ENCODE peak calls at places on chromosomes 4 and X, in eight cellular contexts. A, Z, H, U, B, C, G and S are unnamed samples.

GRCh38 chr4:182280439-182281111 is 37.4 kb downstream of the TENM3 start:
- DNase-seq in A (no peak), Z (no peak), H (no peak), U (no peak), B (no peak), C (no peak), G (no peak), S (no peak)

GRCh38 chr4:64756016-64756415 is 346.8 kb upstream of the TECRL start:
- DNase-seq in A (no peak), Z (no peak), H (no peak), U (no peak), B (no peak), C (no peak), G (no peak), S (no peak)

GRCh38 chr4:16264798-16265197 is 38.5 kb upstream of the TAPT1 start:
- DNase-seq in A (no peak), Z (no peak), H (no peak), U (no peak), B (no peak), C (peak; percentile 35), G (no peak), S (no peak)

GRCh38 chrX:71895607-71896006 is 15.0 kb upstream of the NHSL2 start:
- DNase-seq in A (no peak), Z (no peak), H (no peak), U (no peak), B (no peak), C (no peak), G (no peak), S (no peak)

GRCh38 chrX:78712381-78712780 is 35.1 kb upstream of the LPAR4 start:
- DNase-seq in A (no peak), Z (no peak), H (no peak), U (no peak), B (no peak), C (no peak), G (no peak), S (no peak)

GRCh38 chr4:151717909-151718613 is 42.7 kb downstream of the GATB start:
- DNase-seq in A (no peak), Z (no peak), H (no peak), U (no peak), B (no peak), C (no peak), G (no peak), S (no peak)

GRCh38 chr4:186128842-186129241 is 24.3 kb downstream of the FAM149A start:
- DNase-seq in A (no peak), Z (no peak), H (no peak), U (no peak), B (no peak), C (no peak), G (no peak), S (no peak)

GRCh38 chr4:8113611-8114343 is 44.8 kb downstream of the ABLIM2 start:
- DNase-seq in A (no peak), Z (no peak), H (no peak), U (no peak), B (no peak), C (no peak), G (no peak), S (peak; percentile 71)

GRCh38 chrX:68249904-68250303 is 183.4 kb downstream of the OPHN1 start:
- DNase-seq in A (no peak), Z (no peak), H (no peak), U (no peak), B (no peak), C (no peak), G (no peak), S (no peak)

GRCh38 chr4:90715242-90715641 is 588.0 kb downstream of the CCSER1 start:
- DNase-seq in A (no peak), Z (no peak), H (no peak), U (no peak), B (no peak), C (no peak), G (no peak), S (no peak)

GRCh38 chr4:113584407-113585150 is 177.0 kb downstream of the CAMK2D start:
- DNase-seq in A (peak; percentile 40), Z (no peak), H (no peak), U (no peak), B (no peak), C (peak; percentile 63), G (no peak), S (no peak)

GRCh38 chr4:137519406-137519805 is 12.9 kb downstream of the PCDH18 start:
- DNase-seq in A (no peak), Z (no peak), H (no peak), U (no peak), B (no peak), C (no peak), G (no peak), S (no peak)

GRCh38 chrX:53287493-53288138 is 6.2 kb upstream of the IQSEC2 start:
- DNase-seq in A (no peak), Z (peak; percentile 79), H (peak; percentile 17), U (peak; percentile 43), B (peak; percentile 84), C (peak; percentile 22), G (no peak), S (peak; percentile 81)

GRCh38 chrX:120560405-120560841 is 339 bp downstream of the CUL4B start:
- DNase-seq in A (no peak), Z (no peak), H (peak; percentile 20), U (peak; percentile 36), B (peak; percentile 67), C (no peak), G (no peak), S (peak; percentile 76)

GRCh38 chr4:89928867-89929266 is 34.2 kb downstream of the MMRN1 start:
- DNase-seq in A (no peak), Z (no peak), H (no peak), U (no peak), B (no peak), C (no peak), G (no peak), S (no peak)

GRCh38 chr4:15423285-15423711 is 4.5 kb upstream of the C1QTNF7 start:
- DNase-seq in A (no peak), Z (no peak), H (no peak), U (no peak), B (no peak), C (no peak), G (no peak), S (no peak)

GRCh38 chr4:128517739-128518510 is 230.3 kb upstream of the PGRMC2 start:
- DNase-seq in A (peak; percentile 70), Z (no peak), H (no peak), U (peak; percentile 44), B (peak; percentile 82), C (peak; percentile 56), G (peak; percentile 41), S (no peak)

GRCh38 chrX:40167240-40168182 is 69.8 kb upstream of the BCOR start:
- DNase-seq in A (peak; percentile 16), Z (no peak), H (no peak), U (no peak), B (peak; percentile 84), C (no peak), G (no peak), S (peak; percentile 80)

GRCh38 chrX:137166591-137166990 is 132.8 kb upstream of the GPR101 start:
- DNase-seq in A (peak; percentile 15), Z (no peak), H (no peak), U (peak; percentile 42), B (no peak), C (no peak), G (no peak), S (no peak)

GRCh38 chrX:103396186-103396585 is 19.8 kb downstream of the BEX3 start:
- DNase-seq in A (no peak), Z (no peak), H (no peak), U (no peak), B (no peak), C (no peak), G (no peak), S (no peak)

GRCh38 chr4:7632341-7632740 is 197.6 kb upstream of the PSAPL1 start:
- DNase-seq in A (no peak), Z (no peak), H (no peak), U (no peak), B (no peak), C (no peak), G (no peak), S (no peak)

GRCh38 chrX:69136546-69137331 is 28.5 kb downstream of the PJA1 start:
- DNase-seq in A (peak; percentile 15), Z (no peak), H (no peak), U (no peak), B (peak; percentile 68), C (no peak), G (no peak), S (peak; percentile 67)

GRCh38 chr4:24912252-24913098 is at the start of gene CCDC149:
- DNase-seq in A (peak; percentile 35), Z (peak; percentile 73), H (peak; percentile 88), U (peak; percentile 89), B (peak; percentile 84), C (peak; percentile 56), G (peak; percentile 44), S (peak; percentile 80)

GRCh38 chrX:153818571-153819397 is 11.6 kb downstream of the PDZD4 start:
- DNase-seq in A (peak; percentile 91), Z (no peak), H (no peak), U (peak; percentile 49), B (no peak), C (no peak), G (peak; percentile 58), S (peak; percentile 82)
- TF ChIP-seq POLR2AphosphoS5 in A (no peak), Z (no peak), H (no peak), U (no peak), B (no peak), C (peak; percentile 38), G (no peak), S (no peak)

GRCh38 chr4:98514930-98515809 is 143.2 kb downstream of the TSPAN5 start:
- DNase-seq in A (no peak), Z (no peak), H (no peak), U (no peak), B (no peak), C (no peak), G (no peak), S (no peak)
- TF ChIP-seq POLR2AphosphoS5 in A (no peak), Z (no peak), H (no peak), U (no peak), B (no peak), C (no peak), G (no peak), S (no peak)

GRCh38 chr4:125649452-125649851 is 334.7 kb downstream of the FAT4 start:
- DNase-seq in A (no peak), Z (no peak), H (no peak), U (no peak), B (no peak), C (no peak), G (no peak), S (no peak)
- TF ChIP-seq POLR2AphosphoS5 in A (no peak), Z (no peak), H (no peak), U (no peak), B (no peak), C (no peak), G (no peak), S (no peak)

DNA sequence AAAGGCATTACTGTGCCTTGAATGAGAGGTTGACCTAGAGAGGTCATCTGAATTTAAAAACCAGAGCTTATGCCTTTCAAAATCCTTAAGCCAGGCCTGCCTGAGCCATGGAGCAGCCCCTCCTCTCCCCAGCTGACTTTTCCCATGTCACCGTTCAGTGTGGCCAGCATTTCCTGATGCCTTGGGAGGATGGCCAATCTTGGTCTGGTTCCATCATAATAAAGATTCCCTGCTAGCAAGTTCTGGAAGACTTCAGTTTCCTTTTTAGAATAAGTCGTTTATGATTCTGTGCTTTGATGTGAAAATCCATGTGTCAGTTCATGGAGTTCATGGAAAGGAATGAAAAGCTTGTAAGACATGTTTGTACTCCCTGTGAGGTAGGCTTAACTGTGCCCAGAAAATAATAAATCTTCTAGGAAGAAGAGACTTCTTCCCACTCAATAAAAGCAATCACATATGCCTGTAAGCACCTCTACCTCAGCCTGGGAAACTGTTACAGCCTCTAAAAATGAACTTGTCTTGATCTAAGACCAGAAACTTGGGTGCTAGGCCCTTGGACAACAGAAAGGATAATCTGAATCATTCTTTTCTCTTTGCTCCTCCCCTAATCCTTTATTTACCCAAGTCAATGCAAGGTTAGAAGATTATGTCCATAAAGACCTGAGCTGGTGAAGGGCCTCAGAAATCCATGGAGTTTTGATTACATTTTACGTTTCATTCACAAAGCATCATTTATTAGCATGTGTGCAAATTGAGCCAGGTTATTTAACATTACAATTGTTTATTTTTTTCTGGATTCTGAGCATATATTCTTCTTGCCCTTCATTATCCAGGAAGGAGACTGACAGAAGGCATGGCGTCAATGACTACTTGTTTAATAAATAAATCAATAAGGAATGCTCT is 84.0 kb upstream of the TBC1D9 start:
- DNase-seq in A (no peak), Z (no peak), H (peak; percentile 27), U (no peak), B (no peak), C (no peak), G (no peak), S (no peak)
- TF ChIP-seq POLR2AphosphoS5 in A (no peak), Z (no peak), H (peak; percentile 52), U (no peak), B (peak; percentile 57), C (no peak), G (no peak), S (no peak)